ENCODE peak calls at places on chromosomes 5 and 9, in nine cellular contexts. U is endodermal cell; P is CD4-positive, CD25-positive, alpha-beta regulatory T cell; K is sigmoid colon; L is gastrocnemius medialis; D is PC-3; G is fibroblast of lung; Y is neuronal stem cell; O is aorta. C is an unnamed sample.
A peak's percentile ranks its signal among the peaks of the same experiment; 100 is the strongest.

GRCh38 chr9:87223397-87224246 is 274.0 kb upstream of the DAPK1 start:
- DNase-seq in O (no peak), U (no peak), G (peak; percentile 15), K (no peak), P (no peak), Y (no peak), D (no peak), L (peak; percentile 13), C (no peak)

GRCh38 chr9:137460363-137461315 is 1.5 kb upstream of the NSMF start:
- DNase-seq in K (peak; percentile 67), L (peak; percentile 16), G (no peak), P (no peak), O (peak; percentile 53), U (no peak), Y (no peak), D (no peak), C (no peak)

GRCh38 chr9:123996731-123997421 is 14.7 kb upstream of the LHX2 start:
- DNase-seq in O (peak; percentile 57), P (no peak), L (no peak), G (no peak), U (peak; percentile 72), K (no peak), D (no peak), Y (peak; percentile 15), C (no peak)

GRCh38 chr5:111172504-111172903 is 51.7 kb upstream of the CAMK4 start:
- DNase-seq in Y (no peak), K (no peak), G (no peak), L (no peak), U (peak; percentile 67), O (no peak), P (no peak), D (no peak), C (no peak)

GRCh38 chr5:179229331-179229761 is 115.9 kb downstream of the ADAMTS2 start:
- DNase-seq in P (no peak), U (no peak), L (no peak), K (peak; percentile 42), O (no peak), D (no peak), Y (no peak), G (no peak), C (no peak)

GRCh38 chr5:168989731-168990505 is 311.0 kb downstream of the SLIT3 start:
- DNase-seq in G (no peak), L (no peak), Y (no peak), O (no peak), P (no peak), K (no peak), U (no peak), D (no peak), C (no peak)

GRCh38 chr5:132387649-132388117 is 18.2 kb downstream of the SLC22A5 start:
- DNase-seq in Y (no peak), U (peak; percentile 57), G (peak; percentile 99), K (peak; percentile 91), P (no peak), O (peak; percentile 78), D (peak; percentile 91), L (peak; percentile 72), C (no peak)

GRCh38 chr9:73515216-73515615 is 363.6 kb downstream of the ANXA1 start:
- DNase-seq in L (no peak), O (no peak), K (no peak), Y (no peak), P (no peak), U (no peak), D (peak; percentile 1), G (no peak), C (no peak)

GRCh38 chr9:34984049-34984448 is 5.5 kb upstream of the DNAJB5 start:
- DNase-seq in D (peak; percentile 40), L (no peak), U (peak; percentile 84), P (peak; percentile 30), K (no peak), O (no peak), G (peak; percentile 24), Y (peak; percentile 68), C (no peak)

GRCh38 chr9:130195638-130196037 is 23.4 kb downstream of the NCS1 start:
- DNase-seq in O (no peak), P (no peak), G (no peak), D (no peak), K (no peak), U (no peak), Y (no peak), L (no peak), C (no peak)

GRCh38 chr5:64691333-64691732 is 1.0 kb downstream of the SHISAL2B start:
- DNase-seq in P (no peak), G (peak; percentile 2), D (no peak), L (no peak), O (no peak), K (no peak), U (peak; percentile 55), Y (peak; percentile 31), C (no peak)

GRCh38 chr9:6827370-6827949 is 69.7 kb downstream of the KDM4C start:
- DNase-seq in D (peak; percentile 79), Y (peak; percentile 72), U (peak; percentile 85), L (no peak), K (no peak), O (no peak), P (peak; percentile 28), G (peak; percentile 58), C (no peak)

GRCh38 chr5:75089137-75089536 is 36.8 kb upstream of the GCNT4 start:
- DNase-seq in Y (no peak), D (peak; percentile 71), K (no peak), O (no peak), U (no peak), G (no peak), L (no peak), P (no peak), C (no peak)

GRCh38 chr5:146052780-146053179 is 52.6 kb downstream of the PLAC8L1 start:
- DNase-seq in P (no peak), U (peak; percentile 72), L (no peak), D (peak; percentile 48), G (no peak), K (no peak), Y (no peak), O (no peak), C (no peak)

GRCh38 chr5:154543380-154543779 is 65.4 kb upstream of the HAND1 start:
- DNase-seq in D (no peak), L (no peak), K (no peak), P (no peak), O (no peak), U (no peak), Y (no peak), G (peak; percentile 10), C (no peak)

GRCh38 chr9:78831726-78832125 is 534.8 kb downstream of the PSAT1 start:
- DNase-seq in P (no peak), O (no peak), U (no peak), Y (no peak), K (no peak), D (no peak), G (no peak), L (no peak), C (no peak)

GRCh38 chr5:174414315-174414710 is 310.1 kb upstream of the MSX2 start:
- DNase-seq in O (no peak), K (no peak), P (no peak), G (no peak), L (no peak), U (no peak), Y (no peak), D (no peak), C (no peak)

GRCh38 chr5:2861605-2862004 is 110.1 kb upstream of the IRX2 start:
- DNase-seq in Y (no peak), K (no peak), P (no peak), L (no peak), G (no peak), U (no peak), O (no peak), D (no peak), C (no peak)

GRCh38 chr5:2865856-2866546 is 114.5 kb upstream of the IRX2 start:
- DNase-seq in D (no peak), L (no peak), K (no peak), U (no peak), P (no peak), O (no peak), Y (no peak), G (no peak), C (no peak)

GRCh38 chr5:2864515-2864914 is 113.0 kb upstream of the IRX2 start:
- DNase-seq in P (no peak), K (peak; percentile 29), D (no peak), O (no peak), L (no peak), U (no peak), Y (no peak), G (no peak), C (no peak)

GRCh38 chr5:2863133-2863532 is 111.7 kb upstream of the IRX2 start:
- DNase-seq in L (no peak), K (no peak), O (no peak), P (no peak), D (no peak), Y (no peak), G (no peak), U (no peak), C (no peak)

GRCh38 chr5:2863675-2864433 is 112.4 kb upstream of the IRX2 start:
- DNase-seq in P (no peak), K (peak; percentile 48), Y (no peak), U (no peak), D (no peak), L (no peak), G (no peak), O (no peak), C (no peak)
- H3K9me3 ChIP-seq in P (peaks cover 5% of the 10 kb centered on the region), K (no peaks in the 10 kb centered on the region), Y (no peaks in the 10 kb centered on the region), U (no peaks in the 10 kb centered on the region), D (no peaks in the 10 kb centered on the region), L (no peaks in the 10 kb centered on the region), G (no peaks in the 10 kb centered on the region), O (no peaks in the 10 kb centered on the region), C (no peaks in the 10 kb centered on the region)

GRCh38 chr5:85484982-85485574 is 1100.4 kb upstream of the EDIL3 start:
- DNase-seq in D (peak; percentile 37), K (no peak), U (no peak), G (no peak), L (no peak), O (no peak), P (no peak), Y (peak; percentile 2), C (no peak)
- H3K9me3 ChIP-seq in D (peaks cover 28% of the 10 kb centered on the region), K (no peaks in the 10 kb centered on the region), U (peaks cover 40% of the 10 kb centered on the region), G (no peaks in the 10 kb centered on the region), L (no peaks in the 10 kb centered on the region), O (no peaks in the 10 kb centered on the region), P (no peaks in the 10 kb centered on the region), Y (no peaks in the 10 kb centered on the region), C (no peaks in the 10 kb centered on the region)

GRCh38 chr5:141430332-141431113 is at the start of gene PCDHGA12:
- DNase-seq in Y (no peak), L (peak; percentile 78), O (peak; percentile 77), K (no peak), D (no peak), G (peak; percentile 94), P (no peak), U (no peak), C (no peak)
- H3K9me3 ChIP-seq in Y (peaks cover 74% of the 10 kb centered on the region), L (no peaks in the 10 kb centered on the region), O (peaks cover 39% of the 10 kb centered on the region), K (peaks cover 55% of the 10 kb centered on the region), D (peaks cover 4% of the 10 kb centered on the region), G (peaks cover 8% of the 10 kb centered on the region), P (peaks cover 6% of the 10 kb centered on the region), U (peaks cover 77% of the 10 kb centered on the region), C (peaks cover 8% of the 10 kb centered on the region)

GRCh38 chr9:40925149-40925548 is 203.3 kb downstream of the FOXD4L6 start:
- DNase-seq in G (no peak), D (no peak), U (peak; percentile 21), Y (no peak), K (no peak), L (no peak), P (no peak), O (no peak), C (no peak)
- H3K9me3 ChIP-seq in G (no peaks in the 10 kb centered on the region), D (no peaks in the 10 kb centered on the region), U (peaks cover 74% of the 10 kb centered on the region), Y (no peaks in the 10 kb centered on the region), K (peaks cover 36% of the 10 kb centered on the region), L (peaks cover 4% of the 10 kb centered on the region), P (peaks cover 46% of the 10 kb centered on the region), O (peaks cover 33% of the 10 kb centered on the region), C (peaks cover 45% of the 10 kb centered on the region)

C was measured in T-helper 17 cell.